ENCODE peak calls at places on chromosomes 1 and 21, in four cellular contexts. R is HepG2, E is K562, G is GM12878. C is an unnamed sample.

GRCh38 chr1:30986755-30987154 is 78.2 kb upstream of the SDC3 start:
- DNase-seq in E (no peak), G (no peak), R (no peak), C (no peak)

GRCh38 chr1:159214149-159214760 is 9.6 kb downstream of the ACKR1 start:
- DNase-seq in R (peak), G (no peak), E (peak), C (peak)

GRCh38 chr1:184673305-184673704 is 81.4 kb downstream of the EDEM3 start:
- DNase-seq in G (no peak), E (no peak), R (no peak), C (no peak)

GRCh38 chr1:89962024-89962741 is 32.7 kb upstream of the ZNF326 start:
- DNase-seq in R (no peak), G (no peak), E (no peak), C (no peak)

GRCh38 chr1:172399369-172400072 is 21.0 kb upstream of the C1orf105 start:
- DNase-seq in R (peak), G (no peak), E (peak), C (no peak)

GRCh38 chr1:71228236-71228635 is 147.4 kb upstream of the ZRANB2 start:
- DNase-seq in R (no peak), E (no peak), G (no peak), C (no peak)

GRCh38 chr1:118998171-118998570 is 10.0 kb upstream of the TBX15 start:
- DNase-seq in R (no peak), E (no peak), G (no peak), C (no peak)

GRCh38 chr1:158053276-158053675 is 59.8 kb downstream of the KIRREL1 start:
- DNase-seq in E (no peak), G (no peak), R (no peak), C (no peak)

GRCh38 chr1:218499021-218499691 is 154.0 kb downstream of the TGFB2 start:
- DNase-seq in R (no peak), G (no peak), E (no peak), C (no peak)

GRCh38 chr1:175580351-175580750 is 163.0 kb downstream of the TNR start:
- DNase-seq in E (no peak), G (no peak), R (no peak), C (no peak)

GRCh38 chr1:145960468-145961108 is 2.8 kb upstream of the LIX1L start:
- DNase-seq in G (no peak), E (no peak), R (peak), C (peak)

GRCh38 chr21:43020177-43020576 is 45.8 kb downstream of the PKNOX1 start:
- DNase-seq in E (no peak), R (no peak), G (no peak), C (no peak)

GRCh38 chr1:64861611-64862010 is 104.7 kb downstream of the JAK1 start:
- DNase-seq in R (peak), E (no peak), G (no peak), C (peak)

GRCh38 chr1:204701229-204701628 is 15.7 kb upstream of the LRRN2 start:
- DNase-seq in E (no peak), G (no peak), R (no peak), C (no peak)

GRCh38 chr21:25895565-25896205 is 160.9 kb downstream of the GABPA start:
- DNase-seq in E (peak), G (no peak), R (no peak), C (no peak)

GRCh38 chr1:165109013-165109412 is 247.5 kb downstream of the LMX1A start:
- DNase-seq in G (no peak), R (no peak), E (no peak), C (peak)

GRCh38 chr1:35555601-35556477 is 1.4 kb downstream of the KIAA0319L start:
- DNase-seq in E (no peak), R (peak), G (no peak), C (no peak)

GRCh38 chr1:16717174-16718108 is 22.9 kb upstream of the RNU1-4 start:
- DNase-seq in R (no peak), G (no peak), E (peak), C (peak)

GRCh38 chr21:27804515-27804914 is 837.6 kb upstream of the ADAMTS5 start:
- DNase-seq in G (no peak), E (no peak), R (no peak), C (no peak)

GRCh38 chr1:31788825-31789256 is 24.7 kb upstream of the ADGRB2 start:
- DNase-seq in E (no peak), G (peak), R (peak), C (no peak)

GRCh38 chr1:98351506-98352038 is 309.9 kb upstream of the SNX7 start:
- DNase-seq in R (no peak), G (no peak), E (no peak), C (no peak)

GRCh38 chr1:93827633-93828436 is 51.2 kb downstream of the DNTTIP2 start:
- DNase-seq in R (peak), G (no peak), E (no peak), C (no peak)

GRCh38 chr1:92411511-92411910 is 75.2 kb downstream of the GFI1 start:
- DNase-seq in G (no peak), E (peak), R (no peak), C (no peak)

GRCh38 chr1:61318319-61319125 is 236.2 kb downstream of the NFIA start:
- DNase-seq in R (no peak), E (peak), G (peak), C (no peak)

GRCh38 chr1:46070164-46070814 is 62.1 kb downstream of the PIK3R3 start:
- DNase-seq in R (peak), G (no peak), E (peak), C (no peak)

GRCh38 chr1:89198081-89198480 is 661 bp downstream of the GBP4 start:
- DNase-seq in G (no peak), E (no peak), R (no peak), C (no peak)

GRCh38 chr1:90834354-90835171 is 117.5 kb upstream of the BARHL2 start:
- DNase-seq in G (no peak), R (no peak), E (no peak), C (no peak)

GRCh38 chr1:23747947-23748346 is 4.7 kb downstream of the ELOA start:
- DNase-seq in G (no peak), R (no peak), E (no peak), C (no peak)

GRCh38 chr1:235442788-235443429 is 61.3 kb downstream of the B3GALNT2 start:
- DNase-seq in E (peak), G (no peak), R (no peak), C (no peak)

GRCh38 chr1:58162952-58163550 is 383.5 kb downstream of the OMA1 start:
- DNase-seq in G (no peak), E (peak), R (peak), C (peak)

GRCh38 chr21:44066116-44066515 is 41.1 kb upstream of the PWP2 start:
- DNase-seq in R (no peak), G (no peak), E (no peak), C (no peak)

GRCh38 chr1:9910080-9910424 is at the start of gene CTNNBIP1:
- DNase-seq in G (no peak), E (no peak), R (no peak), C (no peak)

GRCh38 chr1:3306583-3307285 is 147.7 kb upstream of the ARHGEF16 start:
- DNase-seq in E (no peak), G (no peak), R (no peak), C (no peak)

GRCh38 chr1:37112427-37112826 is 78.1 kb upstream of the GRIK3 start:
- DNase-seq in R (no peak), G (no peak), E (no peak), C (no peak)

GRCh38 chr1:29789221-29789909 is 553.0 kb downstream of the PTPRU start:
- DNase-seq in R (no peak), E (no peak), G (no peak), C (no peak)

GRCh38 chr1:36006941-36007500 is 76.1 kb downstream of the AGO3 start:
- DNase-seq in G (no peak), E (no peak), R (no peak), C (no peak)

GRCh38 chr1:62723841-62724240 is 35.7 kb upstream of the DOCK7 start:
- DNase-seq in G (no peak), R (no peak), E (no peak), C (no peak)

DNA sequence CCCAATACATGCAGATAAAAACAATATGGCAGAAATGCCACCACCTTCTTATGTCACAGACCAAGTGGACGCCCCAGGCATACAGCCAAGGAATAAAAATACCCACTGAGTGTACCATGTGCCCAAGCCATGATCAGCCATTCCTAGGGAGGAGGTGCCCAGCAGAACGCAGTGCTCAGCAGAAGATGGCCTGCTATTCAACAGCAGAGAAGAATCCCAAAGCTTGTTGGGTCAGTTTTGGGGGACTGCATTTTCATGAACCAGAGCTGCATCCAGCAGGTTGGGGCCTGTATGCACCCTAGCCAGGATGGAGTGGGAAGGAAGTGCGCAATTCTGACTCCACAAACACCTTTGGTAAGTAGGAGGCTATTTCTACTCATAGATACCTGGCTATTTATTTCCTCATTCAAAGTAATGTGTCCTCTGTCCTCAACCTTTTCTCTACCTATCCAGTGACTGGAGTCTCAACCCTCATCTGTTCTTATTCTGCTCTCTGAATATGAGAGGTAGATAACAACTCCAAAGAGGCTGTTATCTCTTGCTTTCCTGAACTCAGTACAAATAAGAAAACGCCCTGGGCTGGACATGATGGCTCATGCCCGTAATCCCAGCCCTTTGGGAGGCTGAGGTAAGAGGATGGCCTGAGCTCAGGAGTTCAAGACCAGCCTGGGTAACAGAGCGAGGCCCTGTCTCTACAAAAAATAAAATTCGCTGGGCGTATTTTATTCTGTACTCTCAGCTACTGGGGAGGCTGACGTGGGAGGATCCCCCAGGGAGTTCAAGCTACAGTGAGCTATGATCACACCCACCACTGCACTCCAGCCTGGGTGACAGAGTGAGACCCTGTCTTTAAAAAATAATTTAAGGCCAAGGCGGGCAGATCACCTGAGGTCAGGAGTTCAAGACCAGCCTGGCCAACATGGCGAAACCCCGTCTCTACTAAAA is 2.5 kb upstream of the PLEKHM2 start:
- DNase-seq in E (peak), R (no peak), G (no peak), C (no peak)
- TF ChIP-seq ATF2 in E (no peak), R (no peak), G (no peak), C (no peak)

GRCh38 chr1:154972517-154973343 is 1.8 kb upstream of the CKS1B start:
- DNase-seq in G (no peak), R (peak), E (peak), C (peak)
- TF ChIP-seq TCF7 in G (no peak), R (no peak), E (no peak), C (no peak)

GRCh38 chr21:30153697-30154340 is 12.8 kb downstream of the CLDN17 start:
- DNase-seq in E (no peak), G (no peak), R (no peak), C (no peak)
- TF ChIP-seq ATF2 in E (no peak), G (no peak), R (no peak), C (no peak)

GRCh38 chr1:112563341-112563740 is 54.6 kb downstream of the WNT2B start:
- DNase-seq in G (no peak), E (no peak), R (no peak), C (no peak)
- TF ChIP-seq TCF7 in G (no peak), E (no peak), R (no peak), C (no peak)

GRCh38 chr21:38699048-38699447 is 106.7 kb upstream of the ETS2 start:
- DNase-seq in E (peak), R (peak), G (no peak), C (peak)
- TF ChIP-seq ATF2 in E (no peak), R (no peak), G (no peak), C (no peak)

C was measured in WTC11.